ENCODE peak calls at places on chromosomes 16 and 17, in five cellular contexts. U is Panc1, P is AG10803, N is heart right ventricle, L is gastrocnemius medialis. G is an unnamed sample.

GRCh38 chr17:7809086-7809790 is 24.8 kb upstream of the KDM6B start:
- DNase-seq in N (no peak), L (no peak), P (no peak), U (no peak), G (no peak)

GRCh38 chr16:86181526-86181925 is 282.6 kb downstream of the IRF8 start:
- DNase-seq in P (no peak), U (no peak), L (no peak), N (no peak), G (no peak)

GRCh38 chr16:22369221-22369811 is 5.1 kb downstream of the CDR2 start:
- DNase-seq in U (peak; percentile 59), N (no peak), P (peak; percentile 62), L (no peak), G (peak; percentile 60)

GRCh38 chr16:72850863-72851262 is 197.1 kb downstream of the ZFHX3 start:
- DNase-seq in U (no peak), N (no peak), P (peak; percentile 65), L (no peak), G (peak; percentile 54)

GRCh38 chr16:25256821-25257503 is 683 bp downstream of the ZKSCAN2 start:
- DNase-seq in U (peak; percentile 27), L (no peak), N (no peak), P (peak; percentile 31), G (peak; percentile 16)

GRCh38 chr17:7128174-7128573 is 13.6 kb upstream of the ASGR2 start:
- DNase-seq in N (no peak), U (no peak), P (no peak), L (no peak), G (no peak)

GRCh38 chr16:68105611-68106010 is 20.4 kb downstream of the NFATC3 start:
- DNase-seq in P (no peak), U (no peak), N (no peak), L (no peak), G (no peak)

GRCh38 chr17:35243459-35244204 is 760 bp downstream of the SLFN5 start:
- DNase-seq in P (peak; percentile 72), N (peak; percentile 33), U (no peak), L (peak; percentile 54), G (peak; percentile 83)

GRCh38 chr17:73186283-73186682 is 6.6 kb upstream of the COG1 start:
- DNase-seq in L (no peak), P (no peak), U (no peak), N (no peak), G (no peak)

GRCh38 chr16:24508614-24509013 is 30.8 kb upstream of the RBBP6 start:
- DNase-seq in U (no peak), P (peak; percentile 79), N (no peak), L (peak; percentile 13), G (peak; percentile 76)

GRCh38 chr17:4019400-4019799 is 55.2 kb upstream of the ATP2A3 start:
- DNase-seq in U (no peak), P (no peak), N (no peak), L (no peak), G (no peak)

GRCh38 chr17:31126318-31126717 is 31.5 kb downstream of the NF1 start:
- DNase-seq in N (no peak), P (no peak), L (no peak), U (no peak), G (no peak)

GRCh38 chr17:71628306-71628705 is 492.5 kb upstream of the SOX9 start:
- DNase-seq in L (no peak), N (no peak), P (no peak), U (no peak), G (no peak)

GRCh38 chr16:48734220-48734619 is 124.2 kb upstream of the N4BP1 start:
- DNase-seq in L (no peak), U (no peak), N (no peak), P (no peak), G (no peak)

GRCh38 chr17:149897-150575 is 12.7 kb downstream of the SCGB1C2 start:
- DNase-seq in P (no peak), L (no peak), N (no peak), U (no peak), G (no peak)

GRCh38 chr17:8581002-8581658 is 49.4 kb downstream of the MYH10 start:
- DNase-seq in P (no peak), U (no peak), N (no peak), L (no peak), G (no peak)

GRCh38 chr17:65219124-65219523 is 82.0 kb downstream of the RGS9 start:
- DNase-seq in N (no peak), P (no peak), U (no peak), L (no peak), G (peak; percentile 21)

GRCh38 chr16:67562526-67562917 is at the start of gene CTCF:
- DNase-seq in P (peak; percentile 84), N (peak; percentile 84), L (peak; percentile 79), U (no peak), G (peak; percentile 75)

DNA sequence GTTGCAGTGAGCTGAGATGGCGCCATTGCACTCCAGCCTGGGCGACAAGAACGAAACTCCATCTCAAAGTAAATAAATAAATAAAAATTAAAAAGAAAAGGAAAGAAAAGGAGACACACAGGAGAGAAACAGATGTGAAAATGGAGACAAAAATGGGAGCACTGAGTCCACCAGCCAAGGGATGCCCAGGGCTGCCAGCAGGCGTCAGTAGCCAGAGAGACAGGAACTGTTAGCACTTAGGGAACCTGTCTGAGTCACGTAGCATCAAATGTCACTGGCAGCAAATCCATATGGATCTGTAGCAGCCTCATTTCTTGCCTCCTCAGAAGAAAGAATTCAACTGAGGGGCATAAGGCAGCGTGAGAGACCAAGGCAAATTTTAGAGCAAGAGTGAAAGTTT is 79.7 kb downstream of the CYLD start:
- DNase-seq in P (no peak), L (no peak), N (no peak), U (no peak), G (no peak)
- TF ChIP-seq CTCF in P (peak; percentile 14), L (no peak), N (no peak), U (no peak), G (no peak)

DNA sequence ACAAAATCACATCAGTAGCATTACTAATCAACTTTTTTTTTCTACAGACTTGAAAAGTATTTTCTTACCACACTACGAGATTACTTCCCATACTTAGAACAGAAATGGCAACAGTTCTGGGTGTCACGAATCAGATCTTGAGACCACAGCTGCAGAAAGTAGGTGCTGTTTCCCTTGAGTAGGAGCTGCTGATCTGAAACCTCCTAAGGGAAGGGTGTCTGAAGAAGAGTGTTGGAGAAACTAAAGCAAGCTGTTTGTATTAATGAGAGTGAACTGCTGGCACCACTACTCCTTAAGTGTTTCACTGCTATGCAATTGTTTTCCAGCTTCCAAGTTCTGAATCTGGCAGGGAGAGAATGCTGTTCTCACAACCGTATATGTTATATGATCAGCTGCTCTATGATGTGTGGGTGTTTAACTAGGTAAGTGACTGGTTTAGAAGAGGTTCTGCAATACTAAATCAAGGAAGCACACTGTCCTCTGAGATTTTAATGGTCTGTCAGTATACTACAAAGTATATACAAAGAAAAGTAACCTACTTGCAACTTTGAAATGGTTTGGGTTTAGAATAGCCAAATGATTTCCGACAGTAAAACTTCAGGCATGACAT is 3.3 kb downstream of the ZNF652 start:
- DNase-seq in L (no peak), P (no peak), N (no peak), U (no peak), G (peak; percentile 37)
- H3K4me3 ChIP-seq in L (no peak overlapping the region), P (no peak overlapping the region), N (no peak overlapping the region), U (no peak overlapping the region), G (peak overlapping the region; percentile 13)

DNA sequence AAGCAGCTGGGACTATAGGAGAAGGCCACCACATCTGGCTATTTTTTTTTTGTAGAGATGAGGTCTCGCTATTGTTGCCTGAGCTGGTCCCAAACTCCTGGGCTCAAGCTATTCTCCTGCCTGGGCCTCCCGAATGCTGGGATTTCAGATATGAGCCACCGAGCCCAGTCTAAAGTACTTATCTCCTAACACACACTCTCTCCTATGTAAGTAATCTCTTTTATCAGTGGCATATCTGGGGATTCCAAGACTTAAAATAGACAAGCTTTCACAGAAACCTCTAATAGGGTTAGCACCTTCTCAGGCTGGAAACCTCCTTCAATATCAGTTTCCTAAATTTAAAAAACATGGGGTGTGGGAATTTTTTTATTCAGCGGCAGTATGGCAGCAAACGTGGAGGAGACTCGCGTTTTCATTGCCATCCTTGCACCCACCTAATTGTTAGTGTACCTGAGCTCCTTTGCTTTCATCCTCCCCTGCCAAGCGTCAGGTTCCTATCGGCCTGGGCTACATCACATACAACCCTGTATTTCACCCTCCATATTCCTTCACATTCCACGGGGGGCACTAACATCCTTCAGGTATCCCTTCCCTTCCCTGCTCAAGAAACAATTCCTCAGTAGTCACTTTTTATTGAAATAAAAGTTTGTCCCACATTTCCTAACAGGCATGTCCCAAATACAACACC is 1.1 kb downstream of the EZH1 start:
- DNase-seq in N (no peak), P (no peak), L (no peak), U (no peak), G (no peak)
- TF ChIP-seq CTCF in N (no peak), P (peak; percentile 33), L (no peak), U (no peak), G (peak; percentile 42)

GRCh38 chr17:29376667-29377268 is 13.4 kb upstream of the TAOK1 start:
- DNase-seq in P (peak; percentile 70), L (no peak), U (no peak), N (no peak), G (peak; percentile 86)
- H3K4me3 ChIP-seq in P (no peak overlapping the region), L (no peak overlapping the region), U (no peak overlapping the region), N (no peak overlapping the region), G (no peak overlapping the region)

GRCh38 chr17:17693253-17693954 is 12.1 kb downstream of the RAI1 start:
- DNase-seq in U (no peak), L (no peak), P (no peak), N (peak; percentile 63), G (no peak)
- TF ChIP-seq CTCF in U (no peak), L (no peak), P (no peak), N (no peak), G (no peak)

GRCh38 chr17:58006563-58006923 is 503 bp downstream of the SRSF1 start:
- DNase-seq in P (peak; percentile 76), U (no peak), N (peak; percentile 65), L (peak; percentile 80), G (peak; percentile 72)

GRCh38 chr17:58006924-58007780 is at the start of gene SRSF1:
- DNase-seq in N (peak; percentile 98), L (peak; percentile 95), P (peak; percentile 96), U (peak; percentile 89), G (peak; percentile 98)

GRCh38 chr17:58005031-58005727 is 1.9 kb downstream of the SRSF1 start:
- DNase-seq in N (no peak), U (no peak), L (no peak), P (no peak), G (no peak)

GRCh38 chr17:58004060-58004459 is 3.0 kb downstream of the SRSF1 start:
- DNase-seq in L (no peak), P (no peak), N (no peak), U (no peak), G (no peak)

DNA sequence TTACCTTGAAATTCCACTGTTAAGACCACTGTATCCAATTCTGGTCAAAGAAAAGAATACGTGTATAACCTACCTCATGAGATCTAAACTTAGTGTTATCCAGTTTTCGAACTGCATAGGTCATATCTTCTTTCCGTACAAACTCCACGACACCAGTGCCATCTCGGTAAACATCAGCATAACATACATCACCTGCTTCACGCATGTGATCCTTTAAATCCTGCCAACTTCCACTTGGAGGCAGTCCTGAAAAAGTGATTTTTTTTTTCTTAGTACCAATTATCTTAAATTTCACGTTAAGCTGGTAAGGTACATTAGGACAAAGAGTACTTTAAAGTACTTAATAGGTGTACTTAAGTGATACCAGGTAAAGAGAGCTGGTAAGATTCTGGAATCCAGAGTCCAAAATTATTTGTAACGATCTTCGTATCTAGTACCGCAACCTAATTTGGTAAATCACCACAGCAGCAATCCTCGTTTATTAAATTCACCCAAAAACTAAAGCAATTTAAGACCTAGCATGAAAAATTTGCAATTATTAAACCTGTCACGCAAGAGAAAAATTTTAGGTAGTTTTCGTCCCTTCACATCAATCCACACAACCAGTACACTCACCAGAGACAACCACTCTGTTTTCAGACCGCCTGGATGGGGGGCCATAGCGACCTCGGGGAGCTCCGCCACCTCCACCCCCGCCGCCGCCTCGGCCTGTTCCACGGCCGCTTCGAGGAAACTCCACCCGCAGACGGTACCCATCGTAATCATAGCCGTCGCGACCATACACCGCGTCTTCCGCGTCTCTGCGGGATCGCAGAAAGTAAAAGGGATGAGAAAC is 1.1 kb downstream of the SRSF1 start:
- DNase-seq in P (no peak), U (no peak), L (peak; percentile 29), N (no peak), G (no peak)
- H3K4me3 ChIP-seq in P (peak overlapping the region; percentile 100), U (peak overlapping the region; percentile 94), L (peak overlapping the region; percentile 98), N (peak overlapping the region; percentile 73), G (peak overlapping the region; percentile 97)